ENCODE peak calls at places on chromosomes 11 and 22, in six cellular contexts. J is BJ, O is astrocyte of the spinal cord, D is transverse colon, E is thyroid gland, V is fibroblast of lung. R is an unnamed sample.

GRCh38 chr11:75826463-75827220 is 11.6 kb downstream of the UVRAG start:
- DNase-seq in J (no peak), O (no peak), D (no peak), E (no peak), V (peak; percentile 41), R (peak; percentile 58)

GRCh38 chr11:83249972-83250593 is 36.1 kb downstream of the CCDC90B start:
- DNase-seq in J (no peak), O (peak; percentile 65), D (no peak), E (no peak), V (peak; percentile 46), R (peak; percentile 83)

GRCh38 chr11:16157327-16157726 is 199.0 kb downstream of the SOX6 start:
- DNase-seq in J (no peak), O (no peak), D (no peak), E (no peak), V (no peak), R (no peak)

GRCh38 chr11:45745065-45745811 is 59.7 kb upstream of the SLC35C1 start:
- DNase-seq in J (no peak), O (no peak), D (no peak), E (peak; percentile 11), V (no peak), R (peak; percentile 11)

GRCh38 chr11:121740902-121741301 is 288.1 kb upstream of the SORL1-AS1 start:
- DNase-seq in J (no peak), O (no peak), D (no peak), E (no peak), V (no peak), R (no peak)

GRCh38 chr11:114799524-114799923 is 121.2 kb downstream of the NXPE2 start:
- DNase-seq in J (no peak), O (no peak), D (no peak), E (no peak), V (no peak), R (no peak)

GRCh38 chr11:93089474-93090102 is 108.2 kb downstream of the SLC36A4 start:
- DNase-seq in J (no peak), O (peak; percentile 52), D (peak; percentile 27), E (no peak), V (peak; percentile 51), R (peak; percentile 87)

GRCh38 chr22:47056361-47056760 is 293.9 kb downstream of the TBC1D22A start:
- DNase-seq in J (no peak), O (no peak), D (no peak), E (no peak), V (no peak), R (no peak)

GRCh38 chr22:27780161-27780575 is 21.4 kb downstream of the MN1 start:
- DNase-seq in J (no peak), O (no peak), D (no peak), E (no peak), V (peak; percentile 76), R (peak; percentile 47)

GRCh38 chr11:37504925-37505324 is 906.9 kb upstream of the RAG2 start:
- DNase-seq in J (peak; percentile 72), O (peak; percentile 77), D (no peak), E (no peak), V (peak; percentile 97), R (peak; percentile 84)

GRCh38 chr11:316031-316701 is 2.3 kb downstream of the IFITM1 start:
- DNase-seq in J (no peak), O (no peak), D (no peak), E (peak; percentile 20), V (no peak), R (peak; percentile 22)

GRCh38 chr22:22452996-22453686 is 55.4 kb downstream of the ZNF280B start:
- DNase-seq in J (no peak), O (no peak), D (no peak), E (no peak), V (no peak), R (no peak)

GRCh38 chr11:28763876-28764275 is 655.7 kb downstream of the METTL15 start:
- DNase-seq in J (peak; percentile 14), O (no peak), D (no peak), E (no peak), V (peak; percentile 61), R (no peak)

GRCh38 chr22:27801197-27801615 is 350 bp downstream of the MN1 start:
- DNase-seq in J (no peak), O (peak; percentile 39), D (peak; percentile 30), E (peak; percentile 33), V (peak; percentile 66), R (peak; percentile 59)

GRCh38 chr11:13247606-13248320 is 29.8 kb upstream of the BMAL1 start:
- DNase-seq in J (no peak), O (no peak), D (no peak), E (no peak), V (no peak), R (no peak)

GRCh38 chr11:129313588-129314288 is 61.9 kb upstream of the BARX2 start:
- DNase-seq in J (no peak), O (peak; percentile 26), D (no peak), E (no peak), V (peak; percentile 60), R (no peak)

DNA sequence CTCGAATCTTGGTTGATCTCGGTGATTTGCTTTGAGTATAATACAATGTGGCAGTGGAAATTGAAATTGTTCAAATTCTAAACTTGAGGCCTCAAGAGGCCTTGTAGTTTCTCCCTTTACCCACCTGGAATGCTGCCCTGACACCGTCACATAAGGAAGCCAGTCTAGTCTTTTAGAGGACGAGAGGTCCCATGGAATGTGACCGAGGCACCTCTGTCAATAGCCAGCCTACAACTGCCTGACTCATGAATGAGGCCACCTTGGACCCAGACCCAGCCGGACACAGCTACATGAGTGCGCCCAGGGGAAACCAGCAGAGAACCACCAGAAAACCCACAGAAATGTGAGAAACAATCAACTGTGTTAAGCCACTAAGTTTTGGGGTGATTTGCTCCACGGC is 52.5 kb downstream of the RPL27A start:
- DNase-seq in J (no peak), O (no peak), D (no peak), E (peak; percentile 93), V (peak; percentile 42), R (no peak)
- TF ChIP-seq CTCF in J (no peak), O (no peak), D (no peak), E (no peak), V (no peak), R (no peak)

GRCh38 chr11:6658647-6659046 is 3.0 kb upstream of the DCHS1 start:
- DNase-seq in J (no peak), O (no peak), D (no peak), E (no peak), V (no peak), R (no peak)

GRCh38 chr11:6656581-6656915 is 939 bp upstream of the DCHS1 start:
- DNase-seq in J (no peak), O (no peak), D (no peak), E (no peak), V (no peak), R (no peak)

GRCh38 chr11:6655790-6656580 is at the start of gene DCHS1:
- DNase-seq in J (no peak), O (no peak), D (peak; percentile 26), E (no peak), V (no peak), R (no peak)

GRCh38 chr11:6656936-6657335 is 1.3 kb upstream of the DCHS1 start:
- DNase-seq in J (no peak), O (no peak), D (no peak), E (no peak), V (no peak), R (no peak)

DNA sequence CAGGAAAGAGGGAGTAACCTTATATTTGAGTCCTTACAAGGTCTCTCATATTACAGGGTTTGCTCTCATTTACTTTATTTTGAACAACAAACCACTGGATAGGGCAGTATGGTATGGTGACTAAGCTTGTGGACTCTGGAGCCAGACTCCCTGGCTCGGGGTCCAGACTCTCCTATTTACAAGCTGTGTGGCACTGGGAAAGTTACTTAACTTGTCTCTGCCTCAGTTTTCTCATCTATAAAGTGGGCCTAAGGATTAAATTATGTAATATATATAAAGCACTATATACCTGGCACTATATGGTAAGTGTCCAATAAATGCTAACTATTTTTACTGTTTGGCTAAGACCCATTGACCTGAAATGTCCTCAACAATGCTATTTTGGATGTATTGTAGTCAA is 1.7 kb upstream of the DCHS1 start:
- DNase-seq in J (no peak), O (peak; percentile 18), D (no peak), E (no peak), V (no peak), R (no peak)
- H3K4me3 ChIP-seq in J (no peak overlapping the region), O (no peak overlapping the region), D (no peak overlapping the region), E (no peak overlapping the region), V (no peak overlapping the region), R (no peak overlapping the region)

GRCh38 chr11:36311926-36312592 is 16.0 kb downstream of the PRR5L start:
- DNase-seq in J (no peak), O (no peak), D (no peak), E (no peak), V (peak; percentile 52), R (no peak)

GRCh38 chr11:36312593-36312990 is 16.5 kb downstream of the PRR5L start:
- DNase-seq in J (peak; percentile 70), O (peak; percentile 90), D (no peak), E (no peak), V (peak; percentile 89), R (peak; percentile 93)

GRCh38 chr11:36316049-36316448 is 20.0 kb downstream of the PRR5L start:
- DNase-seq in J (no peak), O (no peak), D (no peak), E (no peak), V (no peak), R (no peak)

GRCh38 chr11:36313750-36314500 is 17.8 kb downstream of the PRR5L start:
- DNase-seq in J (no peak), O (no peak), D (no peak), E (no peak), V (no peak), R (no peak)

DNA sequence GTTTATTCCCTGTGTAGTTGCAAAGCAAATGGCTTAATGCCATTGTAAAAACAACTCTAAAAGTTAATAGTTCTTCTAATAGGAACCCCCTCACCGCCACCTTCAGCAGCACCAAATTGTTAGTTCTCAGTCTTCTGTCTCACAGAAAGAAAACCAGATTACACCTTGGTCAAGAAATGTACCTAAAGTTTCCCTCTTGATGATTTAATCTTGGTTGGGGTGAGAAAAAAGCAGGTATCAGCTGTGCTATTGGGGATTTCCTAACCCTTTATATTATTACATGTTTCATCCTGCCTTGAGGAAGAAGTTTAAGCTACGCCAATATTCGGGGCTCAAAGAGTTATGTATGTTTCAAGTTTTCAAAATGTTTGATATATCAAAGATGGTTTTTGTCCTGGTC is 17.0 kb downstream of the PRR5L start:
- DNase-seq in J (no peak), O (no peak), D (no peak), E (no peak), V (no peak), R (no peak)
- TF ChIP-seq CTCF in J (no peak), O (no peak), D (no peak), E (no peak), V (no peak), R (no peak)

GRCh38 chr11:64642418-64642735 is 51.4 kb downstream of the SLC22A12 start:
- DNase-seq in J (no peak), O (no peak), D (no peak), E (no peak), V (no peak), R (no peak)
- H3K4me3 ChIP-seq in J (no peak overlapping the region), O (no peak overlapping the region), D (peak overlapping the region; percentile 35), E (no peak overlapping the region), V (no peak overlapping the region), R (no peak overlapping the region)

GRCh38 chr11:66366844-66367477 is 4.6 kb downstream of the SLC29A2 start:
- DNase-seq in J (no peak), O (no peak), D (no peak), E (no peak), V (no peak), R (no peak)
- TF ChIP-seq CTCF in J (no peak), O (no peak), D (no peak), E (no peak), V (no peak), R (no peak)

DNA sequence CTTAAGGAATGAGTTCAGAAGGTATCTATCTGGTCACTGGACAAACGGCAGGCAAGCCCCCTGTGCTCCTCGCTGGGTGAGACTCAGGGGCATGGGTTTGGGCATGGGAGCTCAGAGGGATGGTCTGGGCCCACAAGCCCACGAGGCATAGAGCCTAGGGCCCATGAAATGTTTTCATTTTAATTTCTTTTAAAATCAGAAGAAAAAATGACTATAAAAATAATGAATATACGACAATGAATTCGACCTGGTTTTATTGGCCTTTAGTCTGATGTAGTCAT is 77.9 kb upstream of the WNT7B start:
- DNase-seq in J (no peak), O (peak; percentile 14), D (no peak), E (no peak), V (peak; percentile 33), R (no peak)
- H3K4me3 ChIP-seq in J (peak overlapping the region; percentile 62), O (peak overlapping the region; percentile 47), D (peak overlapping the region; percentile 72), E (peak overlapping the region; percentile 65), V (peak overlapping the region; percentile 41), R (peak overlapping the region; percentile 69)